ENCODE peak calls at places on chromosome 11, in seven cellular contexts. V is psoas muscle, E is WERI-Rb-1, R is GM23338, F is mammary epithelial cell, X is ovary, T is fibroblast of lung. A is an unnamed sample.

GRCh38 chr11:19868281-19868821 is 155.7 kb downstream of the NAV2 start:
- DNase-seq in V (peak), E (no peak), R (peak), F (peak), X (no peak), T (peak), A (no peak)

GRCh38 chr11:134025086-134025437 is 43.8 kb upstream of the JAM3 start:
- DNase-seq in V (no peak), E (no peak), R (no peak), F (no peak), X (no peak), T (no peak), A (peak)

GRCh38 chr11:61345170-61345610 is 12.2 kb downstream of the TKFC start:
- DNase-seq in V (no peak), E (peak), R (no peak), F (no peak), X (peak), T (no peak), A (no peak)

GRCh38 chr11:111429066-111429506 is 50.0 kb upstream of the POU2AF1 start:
- DNase-seq in V (peak), E (peak), R (peak), F (peak), X (peak), T (no peak), A (no peak)

GRCh38 chr11:70531281-70532065 is 133.1 kb downstream of the CTTN start:
- DNase-seq in V (peak), E (peak), R (no peak), F (no peak), X (no peak), T (no peak), A (no peak)

GRCh38 chr11:43545610-43546009 is 134.9 kb upstream of the HSD17B12 start:
- DNase-seq in V (no peak), E (no peak), R (no peak), F (no peak), X (no peak), T (no peak), A (no peak)

GRCh38 chr11:19605500-19606371 is 106.9 kb upstream of the NAV2 start:
- DNase-seq in V (no peak), E (no peak), R (no peak), F (no peak), X (no peak), T (peak), A (peak)

GRCh38 chr11:78313181-78313788 is 104.3 kb downstream of the GAB2 start:
- DNase-seq in V (no peak), E (no peak), R (no peak), F (peak), X (no peak), T (peak), A (no peak)

GRCh38 chr11:2673871-2674471 is 25.8 kb downstream of the KCNQ1OT1 start:
- DNase-seq in V (no peak), E (peak), R (no peak), F (no peak), X (peak), T (peak), A (no peak)

GRCh38 chr11:115613986-115614625 is 109.9 kb upstream of the CADM1 start:
- DNase-seq in V (no peak), E (no peak), R (no peak), F (peak), X (no peak), T (peak), A (no peak)

GRCh38 chr11:64181506-64182411 is 4.2 kb upstream of the STIP1 start:
- DNase-seq in V (peak), E (peak), R (peak), F (peak), X (peak), T (peak), A (peak)

GRCh38 chr11:69012092-69013008 is 696 bp downstream of the MRGPRF start:
- DNase-seq in V (peak), E (no peak), R (peak), F (no peak), X (peak), T (peak), A (no peak)

GRCh38 chr11:89125298-89125697 is 52.4 kb upstream of the TYR start:
- DNase-seq in V (no peak), E (no peak), R (peak), F (no peak), X (no peak), T (no peak), A (no peak)

GRCh38 chr11:2466869-2467694 is 22.3 kb downstream of the KCNQ1 start:
- DNase-seq in V (no peak), E (no peak), R (no peak), F (no peak), X (no peak), T (no peak), A (peak)

GRCh38 chr11:7688238-7688826 is 15.0 kb upstream of the CYB5R2 start:
- DNase-seq in V (no peak), E (no peak), R (peak), F (peak), X (no peak), T (peak), A (no peak)

GRCh38 chr11:77557553-77557952 is 32.2 kb upstream of the AQP11 start:
- DNase-seq in V (no peak), E (peak), R (peak), F (no peak), X (no peak), T (peak), A (peak)

GRCh38 chr11:102134597-102134996 is 24.4 kb downstream of the YAP1 start:
- DNase-seq in V (no peak), E (no peak), R (no peak), F (no peak), X (no peak), T (no peak), A (no peak)

GRCh38 chr11:134418119-134418840 is 6.2 kb upstream of the B3GAT1 start:
- DNase-seq in V (no peak), E (no peak), R (peak), F (peak), X (no peak), T (no peak), A (peak)

GRCh38 chr11:44606472-44606871 is 41.0 kb downstream of the CD82 start:
- DNase-seq in V (no peak), E (no peak), R (no peak), F (no peak), X (no peak), T (no peak), A (no peak)
- H3K27ac ChIP-seq in V (no peak), E (no peak), R (no peak), F (no peak), X (no peak), T (no peak), A (no peak)

GRCh38 chr11:114200351-114200750 is 95.8 kb upstream of the NNMT start:
- DNase-seq in V (no peak), E (no peak), R (no peak), F (no peak), X (no peak), T (no peak), A (no peak)

GRCh38 chr11:114199051-114199450 is 97.1 kb upstream of the NNMT start:
- DNase-seq in V (no peak), E (no peak), R (no peak), F (no peak), X (peak), T (no peak), A (no peak)

GRCh38 chr11:114201219-114201618 is 95.0 kb upstream of the NNMT start:
- DNase-seq in V (no peak), E (no peak), R (no peak), F (no peak), X (no peak), T (no peak), A (no peak)

GRCh38 chr11:114200785-114201184 is 95.4 kb upstream of the NNMT start:
- DNase-seq in V (no peak), E (no peak), R (no peak), F (no peak), X (no peak), T (no peak), A (no peak)

GRCh38 chr11:114202011-114202609 is 94.1 kb upstream of the NNMT start:
- DNase-seq in V (no peak), E (no peak), R (no peak), F (no peak), X (no peak), T (no peak), A (no peak)
- H3K27ac ChIP-seq in V (peak), E (no peak), R (no peak), F (no peak), X (no peak), T (no peak), A (no peak)

GRCh38 chr11:124768914-124769313 is 6.8 kb upstream of the ESAM start:
- DNase-seq in V (no peak), E (no peak), R (no peak), F (no peak), X (no peak), T (no peak), A (no peak)

GRCh38 chr11:124766156-124766555 is 4.1 kb upstream of the ESAM start:
- DNase-seq in V (no peak), E (no peak), R (no peak), F (no peak), X (no peak), T (no peak), A (no peak)

DNA sequence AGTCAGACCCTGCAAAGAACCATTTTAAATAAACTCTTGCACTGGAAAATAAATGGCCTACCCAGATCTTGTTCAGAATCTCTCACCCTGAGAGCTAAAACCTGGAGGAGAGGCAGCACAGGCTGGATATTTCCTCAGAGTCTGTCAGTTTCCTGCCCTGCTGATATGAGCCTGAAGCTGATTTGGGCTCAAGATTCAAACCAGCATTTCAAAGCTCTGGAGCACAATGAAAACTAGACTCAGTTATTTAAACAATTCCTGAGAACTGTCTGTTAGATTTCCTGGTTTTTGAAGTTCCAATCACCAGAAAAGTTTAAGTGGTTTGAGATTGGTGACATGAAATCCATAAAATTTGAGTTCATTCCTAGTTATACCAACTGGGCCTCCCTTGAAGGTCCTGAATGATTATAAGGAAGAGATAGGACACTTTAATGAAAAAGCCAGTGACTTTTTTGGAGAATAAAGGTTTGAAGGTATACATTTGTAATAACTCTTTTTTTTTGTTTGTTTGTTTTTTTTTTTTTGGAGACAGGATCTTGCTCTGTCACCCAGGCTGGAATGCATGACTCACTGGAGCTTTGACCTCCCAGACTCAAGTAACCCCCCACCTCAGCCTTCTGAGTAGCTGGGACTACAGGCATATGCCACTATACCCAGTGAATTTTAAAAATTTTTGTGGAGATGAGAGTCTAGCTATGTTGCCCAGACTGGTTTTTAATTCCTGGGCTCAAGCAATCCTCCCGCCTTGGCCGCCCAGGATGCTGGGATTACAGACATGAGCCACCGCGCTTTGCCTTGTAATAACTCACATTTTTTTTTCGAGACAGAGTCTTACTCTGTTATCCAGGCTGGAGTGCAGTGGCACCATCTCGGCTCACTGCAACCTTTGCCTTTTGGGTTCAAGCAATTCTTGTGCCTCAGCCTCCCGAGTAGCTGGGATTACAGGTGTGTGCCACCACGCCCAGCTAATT is 8.0 kb upstream of the ESAM start:
- DNase-seq in V (no peak), E (no peak), R (no peak), F (no peak), X (no peak), T (peak), A (no peak)
- H3K27ac ChIP-seq in V (no peak), E (no peak), R (no peak), F (no peak), X (no peak), T (no peak), A (no peak)

DNA sequence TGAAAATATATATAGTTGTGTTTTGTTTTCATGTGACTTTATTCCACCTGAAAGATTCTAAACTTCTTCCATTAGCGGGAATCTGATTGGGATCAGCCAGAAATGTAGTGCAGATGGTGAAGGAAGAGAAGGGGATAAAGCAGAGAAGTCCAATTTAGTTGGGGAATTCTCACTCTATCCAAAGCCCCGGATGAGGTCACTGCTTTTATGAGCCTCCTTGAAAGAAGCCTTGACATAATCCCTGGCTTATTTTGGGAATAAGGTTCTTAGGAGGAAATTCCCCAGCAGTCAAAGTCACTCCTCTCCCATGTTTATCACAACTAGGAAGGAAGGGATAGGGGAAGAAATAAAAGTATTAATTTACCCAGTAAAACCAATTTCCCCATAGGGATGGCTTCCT is 41.1 kb downstream of the OSBP start:
- DNase-seq in V (no peak), E (peak), R (no peak), F (peak), X (no peak), T (peak), A (no peak)
- H3K27ac ChIP-seq in V (peak), E (no peak), R (peak), F (no peak), X (peak), T (no peak), A (no peak)

GRCh38 chr11:73087730-73088129 is 54.4 kb downstream of the FCHSD2 start:
- DNase-seq in V (no peak), E (no peak), R (no peak), F (peak), X (no peak), T (peak), A (no peak)
- H3K27ac ChIP-seq in V (no peak), E (no peak), R (no peak), F (no peak), X (no peak), T (no peak), A (no peak)

GRCh38 chr11:114137054-114137453 is 77.5 kb downstream of the ZBTB16 start:
- DNase-seq in V (no peak), E (no peak), R (no peak), F (no peak), X (no peak), T (no peak), A (no peak)
- H3K27ac ChIP-seq in V (peak), E (no peak), R (no peak), F (no peak), X (no peak), T (no peak), A (no peak)

GRCh38 chr11:86244063-86244521 is 461 bp upstream of the EED start:
- DNase-seq in V (peak), E (peak), R (peak), F (peak), X (peak), T (peak), A (no peak)

GRCh38 chr11:86246293-86246675 is 1.7 kb downstream of the EED start:
- DNase-seq in V (no peak), E (no peak), R (no peak), F (no peak), X (no peak), T (no peak), A (no peak)

GRCh38 chr11:86245369-86246292 is 1.1 kb downstream of the EED start:
- DNase-seq in V (no peak), E (peak), R (peak), F (peak), X (no peak), T (peak), A (no peak)

GRCh38 chr11:86243377-86243776 is 1.2 kb upstream of the EED start:
- DNase-seq in V (no peak), E (no peak), R (no peak), F (no peak), X (no peak), T (no peak), A (no peak)

GRCh38 chr11:86244522-86245368 is at the start of gene EED:
- DNase-seq in V (peak), E (peak), R (peak), F (peak), X (peak), T (peak), A (peak)
- H3K27ac ChIP-seq in V (peak), E (peak), R (peak), F (peak), X (peak), T (peak), A (peak)

GRCh38 chr11:107827041-107827440 is 31.5 kb downstream of the SLC35F2 start:
- DNase-seq in V (no peak), E (no peak), R (no peak), F (no peak), X (no peak), T (no peak), A (no peak)

GRCh38 chr11:107825875-107826274 is 32.7 kb downstream of the SLC35F2 start:
- DNase-seq in V (no peak), E (no peak), R (no peak), F (no peak), X (no peak), T (no peak), A (no peak)

GRCh38 chr11:107819361-107820014 is 39.1 kb downstream of the SLC35F2 start:
- DNase-seq in V (no peak), E (no peak), R (no peak), F (no peak), X (no peak), T (peak), A (no peak)

GRCh38 chr11:107821199-107821926 is 37.2 kb downstream of the SLC35F2 start:
- DNase-seq in V (no peak), E (no peak), R (no peak), F (no peak), X (no peak), T (peak), A (no peak)

GRCh38 chr11:107824668-107825369 is 33.8 kb downstream of the SLC35F2 start:
- DNase-seq in V (no peak), E (no peak), R (no peak), F (no peak), X (no peak), T (peak), A (no peak)
- H3K27ac ChIP-seq in V (no peak), E (no peak), R (no peak), F (no peak), X (no peak), T (no peak), A (no peak)

GRCh38 chr11:96342971-96343711 is at the start of gene MAML2:
- DNase-seq in V (peak), E (peak), R (peak), F (peak), X (peak), T (peak), A (peak)
- H3K27ac ChIP-seq in V (peak), E (peak), R (peak), F (peak), X (peak), T (peak), A (peak)

DNA sequence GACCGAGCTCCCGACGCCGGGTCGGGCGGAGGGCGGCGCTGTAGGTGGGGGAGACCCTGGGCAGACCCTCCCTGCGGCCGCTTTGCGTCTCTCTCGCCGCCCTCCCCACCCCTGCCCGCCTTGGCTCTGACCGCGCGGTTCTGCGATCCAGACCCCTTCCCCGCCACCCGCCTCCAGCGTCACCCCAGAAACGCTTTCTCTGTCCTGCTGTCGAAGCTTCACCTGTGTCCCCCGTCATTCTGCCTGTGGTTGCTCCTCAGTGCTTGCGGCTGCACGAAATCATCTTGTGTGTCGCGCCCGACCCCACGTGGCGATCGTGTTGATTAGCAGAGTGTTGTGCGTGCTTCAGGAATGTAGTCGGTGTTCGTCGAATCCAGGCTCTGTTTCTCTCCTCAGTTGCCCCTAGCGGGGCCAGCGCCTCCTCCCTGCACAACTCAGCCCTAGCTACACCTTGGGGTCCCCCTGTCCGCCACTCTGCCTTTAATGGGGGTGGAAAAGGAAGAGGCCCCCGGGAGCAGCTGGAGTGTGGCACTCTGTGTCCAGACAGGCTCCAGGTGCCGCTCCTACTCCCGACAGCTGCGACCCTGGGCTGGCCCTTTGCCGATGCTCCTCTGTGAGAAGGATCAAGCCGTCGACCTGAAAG is 851 bp downstream of the PTDSS2 start:
- DNase-seq in V (peak), E (peak), R (peak), F (peak), X (peak), T (peak), A (peak)
- H3K27ac ChIP-seq in V (peak), E (peak), R (no peak), F (peak), X (peak), T (peak), A (peak)